ENCODE peak calls at places on chromosome 1, in seven cellular contexts. One of them, this sample, is unnamed.

GRCh38 chr1:214338212-214338611 is 57.3 kb downstream of the SMYD2 start:
- DNase-seq in fibroblast of villous mesenchyme: no peak
- DNase-seq in SJSA1: peak
- DNase-seq in substantia nigra: no peak
- DNase-seq in left cardiac atrium: no peak
- DNase-seq in GM04504: no peak
- DNase-seq in thyroid gland: no peak
- DNase-seq in this sample: no peak

GRCh38 chr1:238223067-238223640 is 332.4 kb upstream of the ZP4 start:
- DNase-seq in SJSA1: no peak
- DNase-seq in fibroblast of villous mesenchyme: no peak
- DNase-seq in thyroid gland: no peak
- DNase-seq in GM04504: no peak
- DNase-seq in left cardiac atrium: no peak
- DNase-seq in substantia nigra: no peak
- DNase-seq in this sample: no peak

GRCh38 chr1:112369389-112370285 is 26.4 kb upstream of the CTTNBP2NL start:
- DNase-seq in substantia nigra: peak
- DNase-seq in left cardiac atrium: peak
- DNase-seq in SJSA1: peak
- DNase-seq in fibroblast of villous mesenchyme: peak
- DNase-seq in GM04504: peak
- DNase-seq in thyroid gland: peak
- DNase-seq in this sample: peak

GRCh38 chr1:109786107-109786470 is 22.4 kb upstream of the EPS8L3 start:
- DNase-seq in SJSA1: no peak
- DNase-seq in GM04504: no peak
- DNase-seq in left cardiac atrium: no peak
- DNase-seq in fibroblast of villous mesenchyme: no peak
- DNase-seq in substantia nigra: no peak
- DNase-seq in thyroid gland: no peak
- DNase-seq in this sample: peak

GRCh38 chr1:184945034-184945433 is 29.3 kb downstream of the NIBAN1 start:
- DNase-seq in substantia nigra: no peak
- DNase-seq in left cardiac atrium: no peak
- DNase-seq in GM04504: no peak
- DNase-seq in thyroid gland: no peak
- DNase-seq in fibroblast of villous mesenchyme: no peak
- DNase-seq in SJSA1: no peak
- DNase-seq in this sample: no peak

GRCh38 chr1:96524100-96524499 is 197.5 kb upstream of the PTBP2 start:
- DNase-seq in left cardiac atrium: no peak
- DNase-seq in substantia nigra: no peak
- DNase-seq in SJSA1: no peak
- DNase-seq in fibroblast of villous mesenchyme: no peak
- DNase-seq in GM04504: no peak
- DNase-seq in thyroid gland: no peak
- DNase-seq in this sample: no peak

GRCh38 chr1:30371888-30372791 is 351.2 kb downstream of the MATN1 start:
- DNase-seq in thyroid gland: no peak
- DNase-seq in left cardiac atrium: no peak
- DNase-seq in SJSA1: no peak
- DNase-seq in fibroblast of villous mesenchyme: no peak
- DNase-seq in substantia nigra: no peak
- DNase-seq in GM04504: no peak
- DNase-seq in this sample: no peak

GRCh38 chr1:17645512-17645911 is 106.0 kb downstream of the ARHGEF10L start:
- DNase-seq in fibroblast of villous mesenchyme: no peak
- DNase-seq in GM04504: no peak
- DNase-seq in substantia nigra: no peak
- DNase-seq in left cardiac atrium: no peak
- DNase-seq in thyroid gland: no peak
- DNase-seq in SJSA1: no peak
- DNase-seq in this sample: no peak

GRCh38 chr1:85576642-85577420 is 3.7 kb upstream of the CCN1 start:
- DNase-seq in SJSA1: peak
- DNase-seq in substantia nigra: no peak
- DNase-seq in fibroblast of villous mesenchyme: peak
- DNase-seq in left cardiac atrium: peak
- DNase-seq in GM04504: peak
- DNase-seq in thyroid gland: peak
- DNase-seq in this sample: peak

GRCh38 chr1:160115545-160116276 is at the start of gene ATP1A2:
- DNase-seq in left cardiac atrium: no peak
- DNase-seq in thyroid gland: no peak
- DNase-seq in SJSA1: no peak
- DNase-seq in GM04504: no peak
- DNase-seq in substantia nigra: peak
- DNase-seq in fibroblast of villous mesenchyme: no peak
- DNase-seq in this sample: peak

GRCh38 chr1:38835230-38835827 is 24.2 kb downstream of the RRAGC start:
- DNase-seq in GM04504: peak
- DNase-seq in substantia nigra: no peak
- DNase-seq in SJSA1: peak
- DNase-seq in thyroid gland: peak
- DNase-seq in fibroblast of villous mesenchyme: peak
- DNase-seq in left cardiac atrium: no peak
- DNase-seq in this sample: no peak

GRCh38 chr1:109931189-109931672 is 20.6 kb downstream of the CSF1 start:
- DNase-seq in SJSA1: peak
- DNase-seq in fibroblast of villous mesenchyme: peak
- DNase-seq in GM04504: no peak
- DNase-seq in substantia nigra: no peak
- DNase-seq in left cardiac atrium: peak
- DNase-seq in thyroid gland: peak
- DNase-seq in this sample: peak

GRCh38 chr1:111463029-111463683 is 10.6 kb upstream of the C1orf162 start:
- DNase-seq in substantia nigra: no peak
- DNase-seq in SJSA1: no peak
- DNase-seq in fibroblast of villous mesenchyme: peak
- DNase-seq in GM04504: no peak
- DNase-seq in thyroid gland: no peak
- DNase-seq in left cardiac atrium: no peak
- DNase-seq in this sample: no peak

GRCh38 chr1:160206421-160207117 is 1.4 kb downstream of the PEA15 start:
- DNase-seq in thyroid gland: no peak
- DNase-seq in GM04504: peak
- DNase-seq in fibroblast of villous mesenchyme: peak
- DNase-seq in substantia nigra: no peak
- DNase-seq in SJSA1: peak
- DNase-seq in left cardiac atrium: no peak
- DNase-seq in this sample: no peak

GRCh38 chr1:171741872-171742576 is at the start of gene VAMP4:
- DNase-seq in fibroblast of villous mesenchyme: peak
- DNase-seq in GM04504: peak
- DNase-seq in substantia nigra: peak
- DNase-seq in SJSA1: peak
- DNase-seq in thyroid gland: peak
- DNase-seq in left cardiac atrium: peak
- DNase-seq in this sample: peak

GRCh38 chr1:33143181-33143580 is 38.7 kb downstream of the TRIM62 start:
- DNase-seq in left cardiac atrium: peak
- DNase-seq in fibroblast of villous mesenchyme: peak
- DNase-seq in substantia nigra: no peak
- DNase-seq in SJSA1: no peak
- DNase-seq in GM04504: no peak
- DNase-seq in thyroid gland: no peak
- DNase-seq in this sample: no peak

GRCh38 chr1:172399369-172400072 is 21.0 kb upstream of the C1orf105 start:
- DNase-seq in fibroblast of villous mesenchyme: peak
- DNase-seq in thyroid gland: peak
- DNase-seq in left cardiac atrium: peak
- DNase-seq in GM04504: peak
- DNase-seq in SJSA1: peak
- DNase-seq in substantia nigra: peak
- DNase-seq in this sample: peak

GRCh38 chr1:20386682-20387081 is 96.0 kb downstream of the VWA5B1 start:
- DNase-seq in thyroid gland: no peak
- DNase-seq in fibroblast of villous mesenchyme: no peak
- DNase-seq in substantia nigra: no peak
- DNase-seq in left cardiac atrium: no peak
- DNase-seq in GM04504: no peak
- DNase-seq in SJSA1: no peak
- DNase-seq in this sample: peak

This sample was measured in sigmoid colon.